ENCODE peak calls at places on chromosomes 4 and X, in five cellular contexts. V is GM12878, H is esophagus squamous epithelium, M is spleen, P is heart right ventricle. D is an unnamed sample.
A peak's percentile ranks its signal among the peaks of the same experiment; 100 is the strongest.

GRCh38 chrX:129981752-129982299 is 609 bp upstream of the BCORL1 start:
- DNase-seq in V (no peak), H (no peak), M (no peak), P (no peak), D (no peak)

GRCh38 chr4:168199262-168199957 is 107.1 kb downstream of the ANXA10 start:
- DNase-seq in V (no peak), H (no peak), M (no peak), P (no peak), D (no peak)

GRCh38 chr4:48047421-48047844 is 30.9 kb downstream of the NIPAL1 start:
- DNase-seq in V (peak; percentile 84), H (no peak), M (no peak), P (no peak), D (peak; percentile 82)

GRCh38 chr4:72568959-72569718 is at the start of gene ADAMTS3:
- DNase-seq in V (no peak), H (no peak), M (peak; percentile 80), P (peak; percentile 59), D (peak; percentile 11)

GRCh38 chr4:116099596-116099995 is 985.8 kb downstream of the TRAM1L1 start:
- DNase-seq in V (no peak), H (no peak), M (no peak), P (no peak), D (no peak)

GRCh38 chrX:46381630-46382029 is 163.6 kb downstream of the ZNF674 start:
- DNase-seq in V (peak; percentile 4), H (no peak), M (no peak), P (no peak), D (peak; percentile 9)

GRCh38 chr4:40685300-40685699 is 55.6 kb upstream of the RBM47 start:
- DNase-seq in V (no peak), H (no peak), M (no peak), P (no peak), D (no peak)

GRCh38 chr4:57080781-57081650 is 29.2 kb downstream of the IGFBP7 start:
- DNase-seq in V (no peak), H (no peak), M (no peak), P (no peak), D (no peak)

GRCh38 chr4:56705373-56705772 is 24.3 kb upstream of the HOPX start:
- DNase-seq in V (no peak), H (no peak), M (no peak), P (no peak), D (no peak)

GRCh38 chr4:122764808-122765189 is 32.3 kb downstream of the BBS12 start:
- DNase-seq in V (no peak), H (no peak), M (no peak), P (no peak), D (peak; percentile 28)

GRCh38 chr4:140567722-140568121 is 1.0 kb downstream of the UCP1 start:
- DNase-seq in V (no peak), H (no peak), M (no peak), P (no peak), D (no peak)

GRCh38 chr4:122914938-122915337 is 7.5 kb downstream of the NUDT6 start:
- DNase-seq in V (no peak), H (no peak), M (no peak), P (no peak), D (no peak)

GRCh38 chr4:177100307-177100706 is 209.4 kb upstream of the NEIL3 start:
- DNase-seq in V (no peak), H (no peak), M (no peak), P (no peak), D (no peak)
- TF ChIP-seq CTCF in V (no peak), H (no peak), M (no peak), P (no peak), D (no peak)

DNA sequence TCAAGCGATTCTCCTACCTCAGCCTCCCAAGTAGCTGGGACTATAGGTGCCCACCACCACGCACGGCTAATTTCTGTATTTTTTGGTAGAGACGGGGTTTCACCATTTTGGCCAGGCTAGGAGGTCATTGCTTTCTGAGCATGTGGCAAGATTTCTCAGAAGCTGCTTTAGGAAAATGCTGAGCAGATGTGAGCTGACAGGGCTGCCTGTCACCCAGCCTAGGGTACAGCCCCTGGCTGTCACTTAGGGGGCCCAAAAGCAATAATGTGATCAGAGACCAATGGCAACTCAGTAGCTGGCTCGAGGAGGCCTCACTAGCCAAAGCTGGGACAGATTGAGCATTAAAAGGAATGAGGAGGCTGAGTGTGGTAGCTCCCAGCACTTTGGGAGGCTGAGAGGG is 64.8 kb downstream of the TNIP2 start:
- DNase-seq in V (no peak), H (no peak), M (no peak), P (no peak), D (no peak)
- H3K36me3 ChIP-seq in V (peaks cover 26% of the 10 kb centered on the region), H (peaks cover 100% of the 10 kb centered on the region), M (no peaks in the 10 kb centered on the region), P (peaks cover 99% of the 10 kb centered on the region), D (peaks cover 30% of the 10 kb centered on the region)

DNA sequence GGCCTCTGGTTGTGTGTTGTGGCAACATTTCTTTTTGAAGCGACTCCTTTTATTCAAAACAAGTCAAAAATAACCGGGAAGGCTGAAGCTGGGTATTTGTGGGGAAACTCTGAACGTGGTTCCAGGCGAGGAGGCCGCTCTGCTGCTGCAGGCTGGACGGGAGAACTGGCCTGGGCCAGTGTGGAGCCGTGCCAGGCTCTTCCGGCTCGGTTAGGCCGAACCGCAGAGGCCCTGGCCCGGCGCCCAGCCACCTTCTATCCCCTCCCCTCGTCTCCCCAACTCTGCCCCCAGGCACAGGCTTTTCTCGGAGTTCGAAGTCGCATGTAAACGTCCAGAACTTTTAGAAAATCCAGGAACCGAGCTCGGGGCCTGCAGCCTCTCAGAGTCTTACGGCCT is 2.4 kb upstream of the BCOR start:
- DNase-seq in V (no peak), H (no peak), M (peak; percentile 76), P (peak; percentile 37), D (no peak)
- H3K27me3 ChIP-seq in V (no peaks in the 10 kb centered on the region), H (no peaks in the 10 kb centered on the region), M (peaks cover 53% of the 10 kb centered on the region), P (no peaks in the 10 kb centered on the region), D (no peaks in the 10 kb centered on the region)

GRCh38 chr4:15675363-15675762 is 6.3 kb upstream of the FAM200B start:
- DNase-seq in V (no peak), H (no peak), M (no peak), P (no peak), D (no peak)
- TF ChIP-seq CTCF in V (no peak), H (no peak), M (no peak), P (no peak), D (no peak)

GRCh38 chrX:40080896-40081678 is 16.7 kb downstream of the BCOR start:
- DNase-seq in V (no peak), H (no peak), M (no peak), P (no peak), D (no peak)

GRCh38 chrX:40077906-40078305 is 19.9 kb downstream of the BCOR start:
- DNase-seq in V (no peak), H (no peak), M (no peak), P (no peak), D (no peak)

GRCh38 chrX:40078489-40079288 is 19.1 kb downstream of the BCOR start:
- DNase-seq in V (no peak), H (no peak), M (no peak), P (no peak), D (no peak)

GRCh38 chrX:40081679-40082068 is 16.1 kb downstream of the BCOR start:
- DNase-seq in V (no peak), H (no peak), M (no peak), P (no peak), D (no peak)

GRCh38 chrX:40079572-40079971 is 18.2 kb downstream of the BCOR start:
- DNase-seq in V (no peak), H (no peak), M (no peak), P (no peak), D (no peak)
- H3K36me3 ChIP-seq in V (peaks cover 5% of the 10 kb centered on the region), H (peaks cover 23% of the 10 kb centered on the region), M (no peaks in the 10 kb centered on the region), P (peaks cover 14% of the 10 kb centered on the region), D (peaks cover 1% of the 10 kb centered on the region)

GRCh38 chrX:11704725-11705495 is 39.2 kb upstream of the ARHGAP6 start:
- DNase-seq in V (no peak), H (no peak), M (no peak), P (no peak), D (no peak)

GRCh38 chrX:11698747-11699146 is 33.0 kb upstream of the ARHGAP6 start:
- DNase-seq in V (no peak), H (no peak), M (no peak), P (no peak), D (no peak)

GRCh38 chrX:11703855-11704254 is 38.1 kb upstream of the ARHGAP6 start:
- DNase-seq in V (no peak), H (no peak), M (peak; percentile 62), P (no peak), D (no peak)

GRCh38 chrX:11702420-11702819 is 36.7 kb upstream of the ARHGAP6 start:
- DNase-seq in V (no peak), H (no peak), M (no peak), P (no peak), D (no peak)

DNA sequence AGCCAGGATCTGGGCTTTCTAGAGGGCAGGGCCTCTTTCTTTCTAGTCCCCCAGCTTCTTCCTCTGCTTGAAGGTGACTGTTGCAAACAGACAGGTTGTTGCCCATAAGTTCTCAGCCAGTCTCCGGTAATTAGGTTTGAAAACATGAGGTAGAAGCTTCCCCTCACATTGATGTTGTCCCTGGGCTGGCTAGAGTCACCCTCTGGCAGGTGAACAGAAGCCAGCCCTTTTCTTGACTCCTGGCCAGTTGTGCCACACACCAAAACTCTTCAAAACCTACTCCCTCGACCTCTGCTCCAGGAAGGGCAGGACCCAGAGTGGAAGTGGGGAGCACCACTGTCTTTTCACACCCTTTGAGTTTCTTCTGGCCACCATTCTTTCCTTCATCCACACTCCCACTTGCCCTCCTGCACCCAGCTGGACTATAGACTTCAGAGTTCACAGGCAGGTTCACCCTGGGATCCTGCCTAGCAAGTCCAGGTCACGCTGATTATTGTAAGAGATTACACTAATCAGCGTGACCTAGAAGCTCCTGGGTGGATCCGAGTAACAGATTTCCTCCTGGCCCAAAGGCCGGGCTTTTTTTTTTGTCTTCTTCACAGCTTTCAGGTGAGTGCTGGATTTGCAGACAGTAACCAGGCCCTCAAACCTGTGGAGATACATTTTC is 37.4 kb upstream of the ARHGAP6 start:
- DNase-seq in V (no peak), H (no peak), M (no peak), P (no peak), D (no peak)
- H3K27me3 ChIP-seq in V (no peaks in the 10 kb centered on the region), H (no peaks in the 10 kb centered on the region), M (no peaks in the 10 kb centered on the region), P (no peaks in the 10 kb centered on the region), D (no peaks in the 10 kb centered on the region)

GRCh38 chrX:9184231-9184630 is 150.3 kb upstream of the FAM9B start:
- DNase-seq in V (no peak), H (no peak), M (no peak), P (no peak), D (no peak)

GRCh38 chrX:9182041-9182440 is 148.1 kb upstream of the FAM9B start:
- DNase-seq in V (no peak), H (no peak), M (no peak), P (no peak), D (no peak)

GRCh38 chrX:9183481-9183880 is 149.6 kb upstream of the FAM9B start:
- DNase-seq in V (no peak), H (no peak), M (no peak), P (no peak), D (no peak)

DNA sequence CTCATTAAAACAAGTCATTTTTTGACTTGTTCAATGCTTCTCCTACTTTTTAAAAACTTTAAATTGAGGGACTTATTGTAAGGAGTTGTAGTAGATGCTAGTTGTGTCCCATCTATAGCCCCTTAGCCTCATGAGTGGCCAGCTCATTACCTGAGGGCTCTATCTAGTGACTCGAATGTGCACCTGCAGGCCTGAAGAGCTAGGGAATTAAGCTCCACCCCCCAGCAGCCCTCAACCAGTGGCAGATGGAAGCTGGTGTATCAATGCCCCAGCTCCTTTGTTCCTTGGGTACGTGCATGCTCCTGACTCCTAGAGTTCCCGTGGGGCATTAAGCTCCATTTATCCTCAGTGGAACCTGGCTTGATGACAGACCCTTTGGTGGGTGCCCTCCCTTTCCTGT is 146.7 kb upstream of the FAM9B start:
- DNase-seq in V (no peak), H (no peak), M (no peak), P (no peak), D (no peak)
- TF ChIP-seq CTCF in V (no peak), H (no peak), M (no peak), P (no peak), D (no peak)